ENCODE peak calls at places on chromosomes 16 and 17, in four cellular contexts. One of them, this sample, is unnamed.

GRCh38 chr16:1152651-1153259 is at the start of gene CACNA1H:
- DNase-seq in IMR-90: no peak
- DNase-seq in stomach: no peak
- DNase-seq in H1: no peak
- DNase-seq in this sample: peak

GRCh38 chr16:49466881-49467280 is 93.3 kb downstream of the C16orf78 start:
- DNase-seq in IMR-90: no peak
- DNase-seq in stomach: peak
- DNase-seq in H1: no peak
- DNase-seq in this sample: no peak

GRCh38 chr16:27972500-27972899 is 91.0 kb downstream of the GSG1L start:
- DNase-seq in IMR-90: peak
- DNase-seq in stomach: no peak
- DNase-seq in H1: no peak
- DNase-seq in this sample: no peak

GRCh38 chr17:10775058-10775457 is 28.8 kb downstream of the TMEM238L start:
- DNase-seq in IMR-90: no peak
- DNase-seq in stomach: peak
- DNase-seq in H1: no peak
- DNase-seq in this sample: no peak

GRCh38 chr17:81295678-81296381 is 723 bp upstream of the SLC38A10 start:
- DNase-seq in IMR-90: peak
- DNase-seq in stomach: peak
- DNase-seq in H1: peak
- DNase-seq in this sample: no peak

GRCh38 chr17:27408891-27409290 is 47.4 kb upstream of the KSR1 start:
- DNase-seq in IMR-90: peak
- DNase-seq in stomach: peak
- DNase-seq in H1: no peak
- DNase-seq in this sample: no peak

GRCh38 chr17:31698751-31699150 is 160.3 kb downstream of the COPRS start:
- DNase-seq in IMR-90: no peak
- DNase-seq in stomach: no peak
- DNase-seq in H1: no peak
- DNase-seq in this sample: no peak

GRCh38 chr16:27175888-27176287 is 27.4 kb upstream of the KDM8 start:
- DNase-seq in IMR-90: no peak
- DNase-seq in stomach: no peak
- DNase-seq in H1: no peak
- DNase-seq in this sample: no peak

GRCh38 chr16:1812732-1813163 is 13.9 kb downstream of the HAGH start:
- DNase-seq in IMR-90: peak
- DNase-seq in stomach: peak
- DNase-seq in H1: no peak
- DNase-seq in this sample: peak

GRCh38 chr17:28712037-28712704 is 483 bp upstream of the PROCA1 start:
- DNase-seq in IMR-90: no peak
- DNase-seq in stomach: no peak
- DNase-seq in H1: no peak
- DNase-seq in this sample: peak

GRCh38 chr17:81932333-81932983 is 4.6 kb downstream of the PYCR1 start:
- DNase-seq in IMR-90: no peak
- DNase-seq in stomach: no peak
- DNase-seq in H1: no peak
- DNase-seq in this sample: no peak

GRCh38 chr16:62036807-62037135 is 533 bp upstream of the CDH8 start:
- DNase-seq in IMR-90: no peak
- DNase-seq in stomach: no peak
- DNase-seq in H1: no peak
- DNase-seq in this sample: no peak

GRCh38 chr16:30355954-30356308 is 823 bp upstream of the CD2BP2 start:
- DNase-seq in IMR-90: no peak
- DNase-seq in stomach: no peak
- DNase-seq in H1: no peak
- DNase-seq in this sample: no peak

GRCh38 chr16:88325087-88325750 is 57.5 kb upstream of the ZNF469 start:
- DNase-seq in IMR-90: no peak
- DNase-seq in stomach: no peak
- DNase-seq in H1: no peak
- DNase-seq in this sample: no peak

GRCh38 chr16:24700549-24701392 is 28.7 kb upstream of the TNRC6A start:
- DNase-seq in IMR-90: peak
- DNase-seq in stomach: peak
- DNase-seq in H1: peak
- DNase-seq in this sample: no peak

GRCh38 chr16:15601212-15601879 is 41.6 kb downstream of the MARF1 start:
- DNase-seq in IMR-90: no peak
- DNase-seq in stomach: no peak
- DNase-seq in H1: no peak
- DNase-seq in this sample: no peak

GRCh38 chr16:28977703-28978641 is 3.4 kb downstream of the SPNS1 start:
- DNase-seq in IMR-90: no peak
- DNase-seq in stomach: no peak
- DNase-seq in H1: no peak
- DNase-seq in this sample: no peak

GRCh38 chr17:56653877-56654276 is 60.4 kb downstream of the NOG start:
- DNase-seq in IMR-90: peak
- DNase-seq in stomach: no peak
- DNase-seq in H1: no peak
- DNase-seq in this sample: peak

GRCh38 chr16:87163637-87164036 is 153.6 kb downstream of the C16orf95 start:
- DNase-seq in IMR-90: no peak
- DNase-seq in stomach: no peak
- DNase-seq in H1: no peak
- DNase-seq in this sample: no peak

GRCh38 chr17:55154101-55154500 is 110.7 kb upstream of the HLF start:
- DNase-seq in IMR-90: no peak
- DNase-seq in stomach: no peak
- DNase-seq in H1: no peak
- DNase-seq in this sample: no peak

GRCh38 chr16:85720319-85720637 is 30.6 kb downstream of the C16orf74 start:
- DNase-seq in IMR-90: no peak
- DNase-seq in stomach: peak
- DNase-seq in H1: no peak
- DNase-seq in this sample: no peak

GRCh38 chr17:35087731-35088646 is 24.5 kb upstream of the RFFL start:
- DNase-seq in IMR-90: peak
- DNase-seq in stomach: peak
- DNase-seq in H1: no peak
- DNase-seq in this sample: peak

GRCh38 chr17:31582151-31582907 is 190.9 kb downstream of the RAB11FIP4 start:
- DNase-seq in IMR-90: peak
- DNase-seq in stomach: peak
- DNase-seq in H1: no peak
- DNase-seq in this sample: no peak

GRCh38 chr17:29038511-29039300 is 4.2 kb upstream of the PIPOX start:
- DNase-seq in IMR-90: no peak
- DNase-seq in stomach: no peak
- DNase-seq in H1: no peak
- DNase-seq in this sample: no peak

GRCh38 chr16:30793508-30794069 is 6.6 kb upstream of the ZNF629 start:
- DNase-seq in IMR-90: no peak
- DNase-seq in stomach: no peak
- DNase-seq in H1: no peak
- DNase-seq in this sample: no peak

GRCh38 chr16:71367243-71367976 is 8.9 kb downstream of the CALB2 start:
- DNase-seq in IMR-90: peak
- DNase-seq in stomach: peak
- DNase-seq in H1: peak
- DNase-seq in this sample: peak

GRCh38 chr16:13146829-13147228 is 245.4 kb downstream of the SHISA9 start:
- DNase-seq in IMR-90: no peak
- DNase-seq in stomach: no peak
- DNase-seq in H1: no peak
- DNase-seq in this sample: no peak

GRCh38 chr17:39980402-39981206 is at the start of gene PSMD3:
- DNase-seq in IMR-90: peak
- DNase-seq in stomach: peak
- DNase-seq in H1: peak
- DNase-seq in this sample: peak

GRCh38 chr17:75475851-75476250 is 19.4 kb downstream of the TMEM94 start:
- DNase-seq in IMR-90: peak
- DNase-seq in stomach: no peak
- DNase-seq in H1: no peak
- DNase-seq in this sample: no peak

GRCh38 chr16:1150511-1150982 is 2.4 kb upstream of the CACNA1H start:
- DNase-seq in IMR-90: peak
- DNase-seq in stomach: no peak
- DNase-seq in H1: no peak
- DNase-seq in this sample: no peak

GRCh38 chr17:19766421-19767270 is 18.5 kb upstream of the ALDH3A1 start:
- DNase-seq in IMR-90: peak
- DNase-seq in stomach: peak
- DNase-seq in H1: peak
- DNase-seq in this sample: peak

GRCh38 chr17:43840814-43841213 is 6.2 kb upstream of the CD300LG start:
- DNase-seq in IMR-90: peak
- DNase-seq in stomach: no peak
- DNase-seq in H1: no peak
- DNase-seq in this sample: no peak

GRCh38 chr16:50685456-50686058 is 4.4 kb upstream of the SNX20 start:
- DNase-seq in IMR-90: no peak
- DNase-seq in stomach: no peak
- DNase-seq in H1: no peak
- DNase-seq in this sample: no peak
- TF ChIP-seq CTCF in IMR-90: no peak
- TF ChIP-seq CTCF in stomach: no peak
- TF ChIP-seq CTCF in H1: no peak
- TF ChIP-seq CTCF in this sample: no peak

GRCh38 chr17:65560628-65561371 is 648 bp downstream of the AXIN2 start:
- DNase-seq in IMR-90: peak
- DNase-seq in stomach: peak
- DNase-seq in H1: peak
- DNase-seq in this sample: peak

GRCh38 chr17:65562206-65562531 is 721 bp upstream of the AXIN2 start:
- DNase-seq in IMR-90: no peak
- DNase-seq in stomach: no peak
- DNase-seq in H1: no peak
- DNase-seq in this sample: no peak

GRCh38 chr17:65559802-65560627 is 1.4 kb downstream of the AXIN2 start:
- DNase-seq in IMR-90: no peak
- DNase-seq in stomach: peak
- DNase-seq in H1: no peak
- DNase-seq in this sample: peak

GRCh38 chr17:65559483-65559801 is 2.0 kb downstream of the AXIN2 start:
- DNase-seq in IMR-90: no peak
- DNase-seq in stomach: no peak
- DNase-seq in H1: no peak
- DNase-seq in this sample: no peak

GRCh38 chr17:65561394-65562205 is at the start of gene AXIN2:
- DNase-seq in IMR-90: peak
- DNase-seq in stomach: peak
- DNase-seq in H1: peak
- DNase-seq in this sample: peak
- TF ChIP-seq CTCF in IMR-90: no peak
- TF ChIP-seq CTCF in stomach: no peak
- TF ChIP-seq CTCF in H1: no peak
- TF ChIP-seq CTCF in this sample: peak

DNA sequence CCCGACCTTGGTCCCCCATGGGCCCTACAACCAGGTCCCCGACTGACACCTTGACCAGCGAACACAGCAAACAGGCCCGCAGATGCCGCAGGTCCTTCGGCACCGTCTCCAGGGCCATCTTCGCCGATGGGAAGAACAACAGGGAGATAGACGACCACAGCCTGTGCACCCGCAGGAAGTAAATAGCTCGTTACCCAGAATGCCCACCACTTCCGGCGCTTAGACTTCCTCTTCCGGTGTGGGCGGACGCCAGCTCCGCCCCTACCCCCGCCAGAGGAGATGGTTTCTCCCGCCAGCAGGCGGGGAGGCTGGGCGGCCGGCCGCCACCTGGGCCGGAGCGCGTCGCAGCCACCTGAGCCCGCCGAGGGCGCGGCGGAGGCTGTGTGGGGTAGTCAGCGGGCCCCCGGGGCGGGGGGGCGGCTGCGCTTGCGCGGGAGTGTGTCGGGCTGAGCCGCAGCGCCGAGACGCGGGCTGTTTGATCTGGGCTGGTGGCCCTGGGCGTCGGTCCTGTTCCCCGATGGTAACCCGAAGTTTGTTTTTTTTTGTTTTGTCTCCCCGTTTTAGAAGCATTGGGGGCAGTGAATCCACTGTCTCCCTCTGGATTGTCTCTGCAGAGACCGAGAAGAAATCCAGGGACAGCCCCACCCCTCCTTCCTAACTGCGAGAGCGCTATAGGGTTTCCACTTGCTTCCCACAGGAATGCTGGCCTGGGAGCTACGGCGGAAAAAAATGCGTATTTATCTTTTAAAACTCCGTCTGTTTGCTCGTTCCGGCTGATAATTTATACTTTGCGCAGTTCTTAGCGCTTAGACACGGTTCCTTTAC is at the start of gene SUPT4H1:
- DNase-seq in IMR-90: peak
- DNase-seq in stomach: peak
- DNase-seq in H1: peak
- DNase-seq in this sample: peak
- TF ChIP-seq CTCF in IMR-90: no peak
- TF ChIP-seq CTCF in stomach: no peak
- TF ChIP-seq CTCF in H1: peak
- TF ChIP-seq CTCF in this sample: no peak

GRCh38 chr16:56425439-56425832 is at the start of gene AMFR:
- DNase-seq in IMR-90: peak
- DNase-seq in stomach: peak
- DNase-seq in H1: peak
- DNase-seq in this sample: peak
- TF ChIP-seq CTCF in IMR-90: peak
- TF ChIP-seq CTCF in stomach: peak
- TF ChIP-seq CTCF in H1: peak
- TF ChIP-seq CTCF in this sample: peak

This sample was measured in neural crest cell.